ENCODE peak calls at places on chromosomes 13 and 19, in nine cellular contexts. D, Y, W, B, X, A, R, L and S are unnamed samples.

GRCh38 chr19:55372316-55373081 is 2.2 kb upstream of the IL11 start:
- DNase-seq in L (no peak), A (no peak), Y (no peak), B (no peak), W (no peak), X (peak; percentile 23), R (no peak), D (peak; percentile 64), S (no peak)

GRCh38 chr19:20858218-20858617 is 64.8 kb upstream of the ZNF85 start:
- DNase-seq in W (no peak), B (no peak), Y (no peak), R (no peak), L (no peak), A (no peak), X (no peak), D (peak; percentile 35), S (no peak)

GRCh38 chr19:18896421-18896841 is 473 bp upstream of the CERS1 start:
- DNase-seq in B (no peak), A (no peak), Y (no peak), W (no peak), R (no peak), X (no peak), L (no peak), D (no peak), S (no peak)

GRCh38 chr19:41882568-41883462 is at the start of gene ARHGEF1:
- DNase-seq in R (peak; percentile 92), A (peak; percentile 47), L (no peak), W (peak; percentile 75), Y (peak; percentile 88), B (peak; percentile 74), D (no peak), X (no peak), S (no peak)

GRCh38 chr13:101451641-101452040 is 834 bp upstream of the ITGBL1 start:
- DNase-seq in X (no peak), Y (no peak), D (no peak), A (no peak), W (no peak), L (no peak), B (no peak), R (no peak), S (no peak)

GRCh38 chr13:98657506-98658085 is 80.7 kb upstream of the STK24 start:
- DNase-seq in D (peak; percentile 43), B (no peak), X (no peak), L (no peak), A (no peak), W (no peak), Y (no peak), R (no peak), S (no peak)

GRCh38 chr13:27775943-27776342 is 16.3 kb upstream of the GSX1 start:
- DNase-seq in B (no peak), X (no peak), A (no peak), W (no peak), D (peak; percentile 48), L (no peak), R (no peak), Y (no peak), S (no peak)

GRCh38 chr19:38183227-38183914 is 40.7 kb downstream of the DPF1 start:
- DNase-seq in D (no peak), L (no peak), W (no peak), X (peak; percentile 22), B (peak; percentile 36), A (peak; percentile 65), Y (no peak), R (no peak), S (no peak)

GRCh38 chr13:22662771-22663170 is 518.0 kb upstream of the SGCG start:
- DNase-seq in B (no peak), Y (no peak), X (no peak), L (no peak), D (no peak), W (no peak), A (no peak), R (no peak), S (no peak)

GRCh38 chr19:12064266-12065099 is at the start of gene ZNF844:
- DNase-seq in X (peak; percentile 89), L (peak; percentile 98), Y (peak; percentile 97), R (peak; percentile 99), A (peak; percentile 98), B (peak; percentile 98), D (peak; percentile 83), W (peak; percentile 98), S (peak; percentile 56)

GRCh38 chr13:49549289-49549688 is 36.1 kb downstream of the RCBTB1 start:
- DNase-seq in B (no peak), X (no peak), W (no peak), A (no peak), R (no peak), D (no peak), Y (no peak), L (no peak), S (no peak)
- TF ChIP-seq CTCF in B (no peak), X (peak; percentile 29), W (no peak), A (no peak), R (no peak), D (no peak), Y (no peak), L (no peak), S (peak; percentile 14)

GRCh38 chr19:49689133-49690072 is at the start of gene ADM5:
- DNase-seq in R (peak; percentile 80), W (peak; percentile 70), X (no peak), A (peak; percentile 56), B (no peak), Y (no peak), L (no peak), D (no peak), S (peak; percentile 26)

GRCh38 chr19:49691243-49692101 is 556 bp downstream of the CPT1C start:
- DNase-seq in L (no peak), R (no peak), Y (no peak), W (no peak), A (no peak), X (peak; percentile 61), B (no peak), D (no peak), S (peak; percentile 11)

GRCh38 chr19:49690073-49690655 is 752 bp upstream of the CPT1C start:
- DNase-seq in A (no peak), X (no peak), B (no peak), R (no peak), Y (no peak), W (no peak), D (no peak), L (no peak), S (no peak)

GRCh38 chr19:49690656-49691242 is at the start of gene CPT1C:
- DNase-seq in L (peak; percentile 47), X (peak; percentile 70), A (peak; percentile 81), Y (no peak), B (peak; percentile 87), W (peak; percentile 75), R (peak; percentile 85), D (no peak), S (peak; percentile 60)

GRCh38 chr19:49692102-49692599 is 1.2 kb downstream of the CPT1C start:
- DNase-seq in B (no peak), L (no peak), A (no peak), Y (no peak), D (no peak), X (no peak), R (no peak), W (no peak), S (no peak)
- H3K4me3 ChIP-seq in B (no peak overlapping the region), L (no peak overlapping the region), A (no peak overlapping the region), Y (no peak overlapping the region), D (no peak overlapping the region), X (peak overlapping the region; percentile 52), R (no peak overlapping the region), W (no peak overlapping the region), S (no peak overlapping the region)

GRCh38 chr19:47374876-47375693 is 26.0 kb downstream of the DHX34 start:
- DNase-seq in B (no peak), R (no peak), Y (no peak), L (no peak), X (no peak), D (no peak), W (no peak), A (no peak), S (no peak)

GRCh38 chr19:47369923-47370625 is 21.0 kb downstream of the DHX34 start:
- DNase-seq in L (no peak), R (no peak), D (no peak), W (no peak), A (peak; percentile 87), B (no peak), Y (no peak), X (peak; percentile 74), S (peak; percentile 27)

GRCh38 chr19:47371269-47371668 is 22.2 kb downstream of the DHX34 start:
- DNase-seq in R (no peak), L (no peak), A (no peak), X (no peak), W (no peak), D (no peak), B (no peak), Y (no peak), S (no peak)

GRCh38 chr19:47373246-47374240 is 24.4 kb downstream of the DHX34 start:
- DNase-seq in W (no peak), B (no peak), R (no peak), X (no peak), D (no peak), A (no peak), L (no peak), Y (no peak), S (no peak)

DNA sequence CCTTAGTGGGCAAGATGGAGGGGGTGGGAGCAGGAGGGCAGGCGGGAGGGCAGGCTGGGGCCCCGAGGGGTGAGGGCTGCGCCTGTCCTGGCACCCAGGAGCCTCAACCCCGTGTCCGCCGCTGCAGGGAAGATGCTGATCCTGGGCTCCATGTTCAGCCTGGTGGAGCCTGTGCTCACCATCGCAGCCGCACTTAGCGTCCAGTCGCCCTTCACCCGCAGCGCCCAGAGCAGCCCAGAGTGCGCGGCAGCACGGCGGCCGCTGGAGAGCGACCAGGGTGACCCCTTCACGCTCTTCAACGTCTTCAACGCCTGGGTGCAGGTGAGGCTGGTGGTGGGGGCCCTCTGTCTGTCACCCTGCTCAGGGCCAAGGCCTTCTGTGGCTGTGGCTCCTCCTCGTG is 23.5 kb downstream of the DHX34 start:
- DNase-seq in Y (no peak), A (no peak), B (no peak), W (no peak), R (no peak), L (no peak), X (no peak), D (no peak), S (no peak)
- H3K36me3 ChIP-seq in Y (no peaks in the 10 kb centered on the region), A (no peaks in the 10 kb centered on the region), B (peaks cover 98% of the 10 kb centered on the region), W (peaks cover 27% of the 10 kb centered on the region), R (peaks cover 80% of the 10 kb centered on the region), L (peaks cover 95% of the 10 kb centered on the region), X (peaks cover 55% of the 10 kb centered on the region), D (peaks cover 47% of the 10 kb centered on the region), S (peaks cover 43% of the 10 kb centered on the region)

DNA sequence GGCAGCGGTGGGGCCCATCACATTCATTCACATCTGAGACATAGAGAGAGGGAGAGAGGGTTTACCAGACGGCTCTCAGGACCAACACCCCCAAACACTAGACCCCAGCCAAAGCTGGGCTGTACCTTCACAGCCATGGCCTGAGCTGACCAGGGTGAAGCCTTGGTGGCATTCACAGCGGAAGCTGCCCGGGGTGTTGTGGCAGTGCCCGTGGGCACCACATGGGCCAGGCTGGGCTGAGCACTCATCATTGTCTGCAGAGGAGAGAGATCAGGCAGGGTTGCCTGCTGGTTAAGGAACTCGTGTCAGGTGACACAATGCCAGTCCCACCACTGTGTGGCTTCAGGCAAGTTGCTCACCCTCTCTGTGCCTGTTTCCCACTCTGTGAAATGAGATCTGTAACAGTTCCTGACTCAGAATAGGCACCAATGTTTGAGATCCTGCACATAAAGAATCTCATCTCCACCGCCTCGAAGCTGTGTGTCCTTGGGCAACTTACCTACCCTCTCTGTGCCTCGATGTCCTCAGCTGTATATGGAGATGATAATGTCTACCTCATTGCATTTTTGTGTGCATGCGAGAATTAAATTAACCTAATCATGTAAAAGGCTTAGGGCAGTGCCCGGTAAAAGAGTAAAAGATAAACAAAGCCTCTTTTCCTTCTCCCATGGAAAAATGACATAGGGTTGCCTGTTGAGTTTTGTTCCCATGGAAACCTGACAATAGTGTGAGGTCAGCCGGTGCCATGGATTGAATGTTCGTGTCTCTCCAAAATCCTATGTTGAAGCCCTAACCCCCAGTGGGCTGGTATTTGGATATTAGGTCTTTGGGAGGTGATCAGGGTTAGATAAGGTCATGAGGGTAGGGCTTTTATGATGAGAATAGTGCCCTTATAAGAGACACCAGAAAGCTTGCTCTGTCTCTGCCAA is 22.9 kb downstream of the CCL25 start:
- DNase-seq in W (no peak), B (no peak), L (no peak), A (no peak), Y (no peak), R (no peak), D (no peak), X (no peak), S (no peak)
- TF ChIP-seq CTCF in W (no peak), B (no peak), L (no peak), A (no peak), Y (no peak), R (no peak), D (no peak), X (no peak), S (no peak)